ENCODE peak calls at places on chromosomes 5 and 9, in four cellular contexts. K is K562, L is WTC11, O is HepG2. D is an unnamed sample.

GRCh38 chr9:19375536-19375935 is 4.5 kb downstream of the RPS6 start:
- DNase-seq in K (no peak), O (no peak), L (no peak), D (no peak)

GRCh38 chr5:108418172-108418571 is 36.3 kb upstream of the FBXL17 start:
- DNase-seq in O (no peak), K (no peak), L (no peak), D (no peak)

GRCh38 chr5:78077369-78078068 is 217.0 kb downstream of the AP3B1 start:
- DNase-seq in O (no peak), K (no peak), L (no peak), D (no peak)

GRCh38 chr5:115168829-115169391 is 798 bp downstream of the TRIM36 start:
- DNase-seq in K (peak), L (peak), O (no peak), D (peak)

GRCh38 chr5:14410068-14410941 is 171.3 kb upstream of the OTULINL start:
- DNase-seq in L (no peak), K (no peak), O (no peak), D (no peak)

GRCh38 chr5:170120576-170120975 is 14.9 kb downstream of the FOXI1 start:
- DNase-seq in L (no peak), K (no peak), O (no peak), D (no peak)

GRCh38 chr9:110538169-110538568 is 41.4 kb downstream of the SVEP1 start:
- DNase-seq in L (no peak), K (no peak), O (no peak), D (no peak)

GRCh38 chr5:34898258-34898895 is 16.9 kb downstream of the RAD1 start:
- DNase-seq in O (peak), L (peak), K (peak), D (peak)

GRCh38 chr5:179343021-179343781 is 2.1 kb downstream of the ADAMTS2 start:
- DNase-seq in O (no peak), K (no peak), L (peak), D (no peak)

GRCh38 chr9:107425110-107426025 is 64.2 kb downstream of the KLF4 start:
- DNase-seq in L (peak), O (peak), K (peak), D (peak)

GRCh38 chr9:91245432-91246313 is 116.0 kb downstream of the AUH start:
- DNase-seq in K (peak), L (no peak), O (no peak), D (no peak)

GRCh38 chr5:15073453-15073852 is 201.9 kb upstream of the ANKH start:
- DNase-seq in O (no peak), L (no peak), K (peak), D (no peak)

GRCh38 chr5:2900360-2900759 is 148.9 kb upstream of the IRX2 start:
- DNase-seq in K (no peak), O (no peak), L (no peak), D (no peak)

GRCh38 chr9:15211160-15211993 is 95.6 kb downstream of the TTC39B start:
- DNase-seq in L (peak), K (peak), O (peak), D (peak)

GRCh38 chr9:115267788-115268187 is 149.8 kb upstream of the TNC start:
- DNase-seq in L (no peak), O (no peak), K (no peak), D (no peak)

GRCh38 chr5:133773247-133774202 is 161.2 kb upstream of the FSTL4 start:
- DNase-seq in K (no peak), O (no peak), L (no peak), D (no peak)
- TF ChIP-seq ELF4 in K (no peak), O (no peak), L (no peak), D (no peak)

GRCh38 chr9:89372230-89372816 is 54.0 kb downstream of the SECISBP2 start:
- DNase-seq in L (no peak), K (no peak), O (no peak), D (no peak)
- TF ChIP-seq ELF4 in L (no peak), K (no peak), O (no peak), D (no peak)

GRCh38 chr9:8845376-8845775 is 1045.8 kb upstream of the DMAC1 start:
- DNase-seq in O (no peak), L (no peak), K (no peak), D (no peak)
- TF ChIP-seq ELF4 in O (no peak), L (no peak), K (no peak), D (no peak)

DNA sequence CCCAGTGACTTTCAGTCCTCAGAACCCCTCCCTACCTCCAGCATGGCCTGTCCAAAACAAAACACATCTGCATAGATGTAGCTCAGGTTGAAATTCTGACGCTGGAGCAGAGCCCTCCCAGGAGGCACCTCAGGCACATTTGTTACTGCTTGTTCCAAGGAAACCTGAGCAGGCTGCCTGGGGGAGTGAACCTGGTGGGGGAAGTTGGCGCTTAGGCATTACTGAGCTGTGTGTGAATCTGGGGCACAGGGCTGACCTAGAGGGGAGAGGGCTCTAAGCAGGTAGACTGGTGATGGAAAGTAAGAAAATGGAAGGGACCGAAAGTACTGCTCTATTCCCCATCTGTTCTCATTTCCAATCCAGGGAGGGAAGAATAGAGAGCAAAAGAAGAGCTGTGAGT is 88.9 kb upstream of the RUSC2 start:
- DNase-seq in L (no peak), O (no peak), K (no peak), D (no peak)
- TF ChIP-seq ELF4 in L (no peak), O (no peak), K (no peak), D (no peak)

GRCh38 chr9:136539427-136540412 is 6.1 kb downstream of the NOTCH1 start:
- DNase-seq in L (peak), K (peak), O (no peak), D (no peak)

GRCh38 chr9:136537411-136537810 is 8.4 kb downstream of the NOTCH1 start:
- DNase-seq in O (no peak), K (no peak), L (no peak), D (no peak)

GRCh38 chr9:136536721-136537241 is 9.1 kb downstream of the NOTCH1 start:
- DNase-seq in L (no peak), O (no peak), K (no peak), D (no peak)

GRCh38 chr9:136537896-136538598 is 7.8 kb downstream of the NOTCH1 start:
- DNase-seq in L (no peak), O (no peak), K (no peak), D (no peak)

DNA sequence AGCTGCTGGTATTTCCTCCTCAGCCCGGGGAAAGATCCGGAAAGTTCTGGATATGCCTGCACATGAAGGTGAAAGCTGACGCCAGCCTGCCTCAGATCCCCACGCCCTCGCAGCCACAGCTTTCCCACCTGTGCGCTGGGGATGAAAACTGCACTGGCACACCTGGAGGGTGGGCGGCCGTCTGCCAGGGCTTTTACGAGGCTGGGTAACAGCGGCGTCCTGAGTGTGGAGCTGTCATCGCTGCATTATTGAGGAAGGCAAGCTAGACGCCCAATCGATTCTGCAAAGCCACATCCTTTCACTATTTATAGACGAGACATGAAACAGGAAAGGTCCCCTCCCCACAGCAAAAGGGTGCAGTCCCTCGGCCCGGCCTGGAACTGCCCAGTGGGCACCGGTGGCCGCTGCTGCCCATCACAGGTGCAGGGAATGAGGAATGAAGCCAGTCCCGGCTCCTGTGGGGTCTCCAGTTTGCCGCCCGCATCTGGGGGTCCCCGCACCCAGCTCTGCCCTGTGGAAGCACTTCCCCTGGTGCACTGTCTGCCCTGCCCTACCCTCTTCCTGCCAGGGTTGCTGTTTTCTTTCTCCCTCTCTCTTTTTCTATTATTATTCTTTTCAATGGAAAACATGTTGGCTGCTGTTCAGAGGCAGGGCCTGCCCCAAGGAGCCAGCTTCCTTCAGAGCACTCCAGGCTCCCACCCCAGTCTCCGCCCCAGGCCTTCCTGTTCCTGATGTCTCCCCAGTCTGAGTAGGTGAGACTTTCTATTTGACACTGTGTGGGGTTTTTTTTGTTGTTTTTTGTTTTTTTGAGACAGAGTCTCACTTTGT is 7.0 kb downstream of the NOTCH1 start:
- DNase-seq in L (no peak), O (no peak), K (no peak), D (no peak)
- TF ChIP-seq ELF4 in L (no peak), O (no peak), K (no peak), D (no peak)

D was measured in HEK293T.